ENCODE peak calls at places on chromosome 21, in six cellular contexts. Q, A, D, P, L and E are unnamed samples.

GRCh38 chr21:14979264-14979663 is 85.5 kb downstream of the NRIP1 start:
- DNase-seq in Q (no peak), A (no peak), D (no peak), P (no peak), L (no peak), E (no peak)

GRCh38 chr21:31580866-31581276 is 78.6 kb upstream of the SOD1 start:
- DNase-seq in Q (no peak), A (peak), D (peak), P (peak), L (peak), E (peak)

GRCh38 chr21:40688106-40688850 is 158.7 kb downstream of the DSCAM start:
- DNase-seq in Q (no peak), A (no peak), D (no peak), P (no peak), L (no peak), E (no peak)

GRCh38 chr21:29342394-29342957 is 43.8 kb downstream of the BACH1 start:
- DNase-seq in Q (peak), A (peak), D (peak), P (peak), L (peak), E (peak)

GRCh38 chr21:29725025-29725736 is 214.6 kb downstream of the GRIK1 start:
- DNase-seq in Q (no peak), A (peak), D (no peak), P (no peak), L (no peak), E (no peak)

GRCh38 chr21:32562426-32562825 is 22.9 kb downstream of the TCP10L start:
- DNase-seq in Q (peak), A (no peak), D (peak), P (peak), L (no peak), E (peak)

GRCh38 chr21:17512245-17513213 is at the start of gene CXADR:
- DNase-seq in Q (no peak), A (peak), D (peak), P (no peak), L (peak), E (no peak)

GRCh38 chr21:41086551-41086950 is 81.4 kb upstream of the BACE2 start:
- DNase-seq in Q (no peak), A (no peak), D (no peak), P (no peak), L (peak), E (no peak)

GRCh38 chr21:32281531-32281930 is 2.7 kb upstream of the MIS18A start:
- DNase-seq in Q (no peak), A (no peak), D (peak), P (no peak), L (no peak), E (no peak)

GRCh38 chr21:17613242-17613676 is 558 bp upstream of the BTG3 start:
- DNase-seq in Q (no peak), A (no peak), D (peak), P (no peak), L (no peak), E (no peak)

GRCh38 chr21:32246571-32246970 is 32.3 kb downstream of the MIS18A start:
- DNase-seq in Q (no peak), A (no peak), D (no peak), P (no peak), L (no peak), E (no peak)

GRCh38 chr21:41771625-41771945 is 4.7 kb upstream of the RIPK4 start:
- DNase-seq in Q (no peak), A (no peak), D (no peak), P (no peak), L (no peak), E (no peak)

GRCh38 chr21:33042812-33043211 is 17.1 kb downstream of the OLIG2 start:
- DNase-seq in Q (peak), A (no peak), D (peak), P (peak), L (no peak), E (peak)

GRCh38 chr21:46600978-46601377 is 3.9 kb downstream of the S100B start:
- DNase-seq in Q (no peak), A (no peak), D (no peak), P (no peak), L (no peak), E (no peak)

GRCh38 chr21:42684109-42684916 is 30.9 kb downstream of the PDE9A start:
- DNase-seq in Q (no peak), A (no peak), D (no peak), P (no peak), L (no peak), E (no peak)

GRCh38 chr21:18549214-18549905 is 145.8 kb upstream of the TMPRSS15 start:
- DNase-seq in Q (no peak), A (no peak), D (peak), P (peak), L (no peak), E (peak)

GRCh38 chr21:42114646-42115045 is 43.5 kb downstream of the UMODL1 start:
- DNase-seq in Q (no peak), A (no peak), D (no peak), P (no peak), L (no peak), E (no peak)

GRCh38 chr21:33682992-33683627 is 40.8 kb downstream of the ITSN1 start:
- DNase-seq in Q (peak), A (no peak), D (peak), P (peak), L (no peak), E (peak)

GRCh38 chr21:42864812-42865211 is 14.5 kb downstream of the WDR4 start:
- DNase-seq in Q (no peak), A (no peak), D (no peak), P (no peak), L (peak), E (no peak)

GRCh38 chr21:42165901-42166300 is 53.0 kb upstream of the ABCG1 start:
- DNase-seq in Q (no peak), A (peak), D (no peak), P (no peak), L (no peak), E (no peak)

GRCh38 chr21:29376556-29376955 is 77.8 kb downstream of the BACH1 start:
- DNase-seq in Q (no peak), A (peak), D (no peak), P (no peak), L (no peak), E (no peak)

GRCh38 chr21:46598563-46599250 is 6.2 kb downstream of the S100B start:
- DNase-seq in Q (no peak), A (no peak), D (no peak), P (no peak), L (peak), E (no peak)

GRCh38 chr21:31986035-31986856 is 113.4 kb downstream of the HUNK start:
- DNase-seq in Q (no peak), A (no peak), D (no peak), P (no peak), L (no peak), E (no peak)

GRCh38 chr21:27647401-27647800 is 680.5 kb upstream of the ADAMTS5 start:
- DNase-seq in Q (no peak), A (no peak), D (no peak), P (no peak), L (no peak), E (no peak)

GRCh38 chr21:40620386-40621145 is 226.4 kb downstream of the DSCAM start:
- DNase-seq in Q (no peak), A (no peak), D (peak), P (no peak), L (no peak), E (no peak)

GRCh38 chr21:43287974-43288755 is 119.4 kb downstream of the CRYAA start:
- DNase-seq in Q (no peak), A (no peak), D (no peak), P (no peak), L (no peak), E (no peak)

GRCh38 chr21:41045534-41046268 is 122.3 kb upstream of the BACE2 start:
- DNase-seq in Q (no peak), A (peak), D (no peak), P (no peak), L (peak), E (no peak)

GRCh38 chr21:19065164-19065563 is 661.6 kb upstream of the TMPRSS15 start:
- DNase-seq in Q (no peak), A (no peak), D (no peak), P (no peak), L (no peak), E (no peak)

GRCh38 chr21:28632718-28633408 is 359.8 kb downstream of the LTN1 start:
- DNase-seq in Q (no peak), A (no peak), D (peak), P (no peak), L (no peak), E (peak)

GRCh38 chr21:42160111-42160949 is 58.6 kb upstream of the ABCG1 start:
- DNase-seq in Q (no peak), A (no peak), D (no peak), P (no peak), L (no peak), E (no peak)

GRCh38 chr21:34890258-34890723 is 158.8 kb downstream of the RUNX1 start:
- DNase-seq in Q (no peak), A (no peak), D (no peak), P (no peak), L (no peak), E (no peak)

GRCh38 chr21:34889537-34890257 is 159.4 kb downstream of the RUNX1 start:
- DNase-seq in Q (no peak), A (peak), D (peak), P (no peak), L (peak), E (no peak)

GRCh38 chr21:34892196-34892595 is 156.9 kb downstream of the RUNX1 start:
- DNase-seq in Q (no peak), A (no peak), D (peak), P (no peak), L (no peak), E (no peak)

GRCh38 chr21:34890724-34891609 is 158.1 kb downstream of the RUNX1 start:
- DNase-seq in Q (no peak), A (peak), D (peak), P (no peak), L (peak), E (no peak)

DNA sequence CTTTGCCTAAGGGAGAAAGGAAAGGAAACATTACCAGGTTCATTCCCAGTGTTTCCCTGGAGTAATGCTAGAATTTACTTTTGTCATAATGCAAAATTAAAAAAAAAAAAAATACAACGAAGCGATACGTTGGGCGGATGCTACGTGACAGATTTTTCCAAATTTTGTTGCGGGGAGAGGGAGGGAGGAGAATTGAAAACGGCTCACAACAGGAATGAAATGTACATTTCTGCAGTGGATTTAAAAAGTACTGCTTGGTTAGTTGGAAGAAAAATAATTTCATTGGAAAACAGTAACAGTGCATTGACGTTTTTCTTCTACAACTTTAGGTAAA is 157.5 kb downstream of the RUNX1 start:
- DNase-seq in Q (no peak), A (no peak), D (no peak), P (no peak), L (no peak), E (no peak)
- H3K4me3 ChIP-seq in Q (peak), A (no peak), D (peak), P (peak), L (peak), E (peak)

DNA sequence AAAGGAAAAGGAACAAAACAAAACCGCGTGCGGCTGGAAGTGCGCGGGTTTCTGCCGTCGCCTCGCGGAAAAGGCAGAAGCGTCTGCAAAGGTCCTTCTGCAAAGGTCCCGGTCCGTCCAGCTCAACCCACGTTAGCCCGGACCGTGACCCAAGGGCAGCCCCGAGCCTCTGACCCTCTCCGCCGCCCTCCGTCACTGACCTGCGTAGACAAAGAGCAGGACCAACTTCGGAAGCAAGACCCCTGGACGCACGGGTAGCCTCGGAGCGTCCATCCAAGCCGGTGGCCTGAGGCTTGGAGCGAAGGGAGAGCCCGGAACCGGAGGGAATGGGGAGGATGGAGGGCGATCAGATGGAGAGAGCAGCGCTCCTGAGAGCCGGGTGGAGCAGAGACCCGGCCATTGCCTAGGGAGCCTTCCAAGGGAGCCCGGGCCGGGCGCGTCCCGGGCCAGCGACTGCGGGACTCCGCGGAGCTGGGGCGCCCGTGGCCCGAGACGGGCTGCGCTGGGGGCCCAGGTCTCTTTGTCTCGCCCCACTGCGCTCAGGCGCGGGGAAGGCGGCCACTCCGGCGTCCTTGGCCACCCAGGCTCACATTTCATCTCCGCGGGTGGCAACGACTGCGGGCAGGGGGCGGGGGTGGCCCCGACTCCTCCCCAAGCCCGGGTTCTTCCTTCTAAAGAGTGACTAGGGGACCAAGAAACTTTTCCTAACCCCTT is at the start of gene CYYR1:
- DNase-seq in Q (no peak), A (no peak), D (peak), P (peak), L (peak), E (no peak)
- H3K4me3 ChIP-seq in Q (peak), A (no peak), D (no peak), P (peak), L (no peak), E (peak)

GRCh38 chr21:38915546-38915945 is 109.8 kb downstream of the ETS2 start:
- DNase-seq in Q (no peak), A (no peak), D (no peak), P (no peak), L (no peak), E (no peak)
- H3K4me3 ChIP-seq in Q (no peak), A (no peak), D (no peak), P (no peak), L (no peak), E (no peak)

DNA sequence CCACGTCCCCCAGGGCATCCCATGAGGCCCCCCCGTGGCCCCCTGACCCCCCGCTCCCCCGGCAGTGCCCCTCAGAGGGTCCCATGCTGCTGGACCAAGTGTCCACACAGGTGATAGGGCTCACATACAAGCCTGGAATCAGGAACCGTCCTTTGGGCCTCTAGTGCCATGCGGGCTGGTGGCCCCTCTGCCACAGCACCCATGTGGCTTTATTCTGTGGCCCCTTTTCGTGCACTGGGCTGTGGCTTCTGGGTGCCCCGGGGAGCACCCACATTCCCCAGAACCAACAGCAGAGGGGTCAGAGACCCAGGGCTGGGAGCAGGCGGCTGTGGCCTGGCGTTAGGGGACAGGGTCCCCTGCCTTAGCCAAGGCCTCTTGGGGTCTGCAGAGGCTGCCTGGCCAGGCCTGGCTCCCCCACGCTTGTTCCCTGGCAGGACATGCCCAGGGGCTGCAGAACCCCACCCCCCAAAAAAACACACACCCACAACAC is 31.7 kb downstream of the SLC19A1 start:
- DNase-seq in Q (no peak), A (no peak), D (no peak), P (no peak), L (no peak), E (no peak)
- H3K4me3 ChIP-seq in Q (no peak), A (no peak), D (no peak), P (no peak), L (no peak), E (no peak)

GRCh38 chr21:25689226-25689625 is 45.5 kb downstream of the ATP5PF start:
- DNase-seq in Q (no peak), A (no peak), D (peak), P (no peak), L (no peak), E (no peak)

GRCh38 chr21:25687787-25688186 is 46.9 kb downstream of the ATP5PF start:
- DNase-seq in Q (no peak), A (no peak), D (no peak), P (no peak), L (no peak), E (no peak)

GRCh38 chr21:25691931-25692330 is 42.8 kb downstream of the ATP5PF start:
- DNase-seq in Q (no peak), A (no peak), D (no peak), P (no peak), L (no peak), E (no peak)

GRCh38 chr21:25688284-25689035 is 46.2 kb downstream of the ATP5PF start:
- DNase-seq in Q (no peak), A (no peak), D (peak), P (no peak), L (no peak), E (no peak)
- H3K4me3 ChIP-seq in Q (no peak), A (no peak), D (no peak), P (no peak), L (no peak), E (no peak)

DNA sequence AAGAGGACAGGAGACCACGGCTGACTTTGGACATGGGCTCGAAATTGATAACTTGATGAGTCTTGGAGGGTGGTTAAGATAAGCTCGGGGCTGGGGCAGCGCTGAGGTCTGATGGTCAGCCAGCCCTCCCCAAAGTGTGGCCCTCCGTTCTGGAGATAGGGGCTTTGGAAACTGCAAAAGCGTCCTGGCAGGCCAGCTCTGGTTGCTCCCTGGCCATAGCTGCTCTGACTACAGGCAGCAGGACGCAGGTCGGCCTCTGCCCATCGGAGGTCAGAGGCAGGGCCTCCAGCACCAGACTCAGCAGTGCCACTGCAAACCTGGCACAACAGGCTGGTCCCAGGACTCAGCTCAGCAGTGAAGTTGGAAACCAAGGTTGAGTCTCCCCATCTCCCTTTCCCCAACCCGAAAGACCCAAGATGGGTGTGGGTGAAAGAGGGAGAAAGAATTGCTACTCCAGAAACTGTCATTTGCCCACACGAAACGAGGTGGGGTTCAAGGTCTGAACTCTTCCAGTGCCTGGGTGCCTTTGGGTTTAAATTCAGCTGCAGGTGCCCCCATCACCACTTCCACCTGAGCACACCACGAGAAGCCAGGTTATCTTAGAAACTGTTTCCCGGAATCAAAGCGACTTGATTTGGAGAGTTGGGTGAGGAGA is 4.8 kb downstream of the SIM2 start:
- DNase-seq in Q (no peak), A (no peak), D (no peak), P (no peak), L (no peak), E (no peak)
- H3K4me3 ChIP-seq in Q (peak), A (no peak), D (no peak), P (no peak), L (no peak), E (no peak)

GRCh38 chr21:16195476-16195875 is 465.7 kb downstream of the USP25 start:
- DNase-seq in Q (no peak), A (no peak), D (peak), P (peak), L (no peak), E (peak)
- H3K4me3 ChIP-seq in Q (no peak), A (no peak), D (peak), P (peak), L (no peak), E (peak)